ENCODE peak calls at places on chromosomes 16 and 17, in six cellular contexts. One of them, this sample, is unnamed.

GRCh38 chr16:30187971-30188561 is 4.7 kb downstream of the CORO1A start:
- DNase-seq in A549: no peak
- DNase-seq in CD4-positive, alpha-beta T cell: no peak
- DNase-seq in tibial nerve: no peak
- DNase-seq in astrocyte of the spinal cord: no peak
- DNase-seq in HT1080: no peak
- DNase-seq in this sample: no peak

GRCh38 chr16:85583491-85584181 is 29.5 kb upstream of the GSE1 start:
- DNase-seq in A549: no peak
- DNase-seq in CD4-positive, alpha-beta T cell: no peak
- DNase-seq in tibial nerve: no peak
- DNase-seq in astrocyte of the spinal cord: peak; percentile 26
- DNase-seq in HT1080: no peak
- DNase-seq in this sample: no peak

GRCh38 chr17:13429201-13429600 is 172.5 kb downstream of the HS3ST3A1 start:
- DNase-seq in A549: no peak
- DNase-seq in CD4-positive, alpha-beta T cell: no peak
- DNase-seq in tibial nerve: no peak
- DNase-seq in astrocyte of the spinal cord: peak; percentile 70
- DNase-seq in HT1080: peak; percentile 65
- DNase-seq in this sample: peak; percentile 81

GRCh38 chr17:1402268-1402598 is 2.2 kb upstream of the YWHAE start:
- DNase-seq in A549: no peak
- DNase-seq in CD4-positive, alpha-beta T cell: no peak
- DNase-seq in tibial nerve: no peak
- DNase-seq in astrocyte of the spinal cord: no peak
- DNase-seq in HT1080: no peak
- DNase-seq in this sample: no peak

GRCh38 chr17:27568216-27568615 is 62.8 kb upstream of the LGALS9 start:
- DNase-seq in A549: no peak
- DNase-seq in CD4-positive, alpha-beta T cell: no peak
- DNase-seq in tibial nerve: no peak
- DNase-seq in astrocyte of the spinal cord: no peak
- DNase-seq in HT1080: no peak
- DNase-seq in this sample: no peak

GRCh38 chr16:54506691-54507090 is 220.1 kb upstream of the IRX3 start:
- DNase-seq in A549: no peak
- DNase-seq in CD4-positive, alpha-beta T cell: no peak
- DNase-seq in tibial nerve: no peak
- DNase-seq in astrocyte of the spinal cord: no peak
- DNase-seq in HT1080: no peak
- DNase-seq in this sample: no peak

GRCh38 chr17:40937384-40937819 is at the start of gene KRT23:
- DNase-seq in A549: no peak
- DNase-seq in CD4-positive, alpha-beta T cell: no peak
- DNase-seq in tibial nerve: no peak
- DNase-seq in astrocyte of the spinal cord: no peak
- DNase-seq in HT1080: no peak
- DNase-seq in this sample: no peak

GRCh38 chr17:69869667-69870066 is 205.4 kb upstream of the KCNJ16 start:
- DNase-seq in A549: no peak
- DNase-seq in CD4-positive, alpha-beta T cell: no peak
- DNase-seq in tibial nerve: no peak
- DNase-seq in astrocyte of the spinal cord: no peak
- DNase-seq in HT1080: peak; percentile 3
- DNase-seq in this sample: no peak

GRCh38 chr16:54313789-54314188 is 27.2 kb upstream of the IRX3 start:
- DNase-seq in A549: no peak
- DNase-seq in CD4-positive, alpha-beta T cell: no peak
- DNase-seq in tibial nerve: no peak
- DNase-seq in astrocyte of the spinal cord: no peak
- DNase-seq in HT1080: no peak
- DNase-seq in this sample: no peak

GRCh38 chr16:13099822-13100221 is 198.4 kb downstream of the SHISA9 start:
- DNase-seq in A549: no peak
- DNase-seq in CD4-positive, alpha-beta T cell: no peak
- DNase-seq in tibial nerve: no peak
- DNase-seq in astrocyte of the spinal cord: no peak
- DNase-seq in HT1080: no peak
- DNase-seq in this sample: no peak

This sample was measured in A172.